ENCODE peak calls at places on chromosomes 3 and 15, in four cellular contexts. X, Z, H and L are unnamed samples.

GRCh38 chr15:71957026-71957425 is 146.7 kb downstream of the NR2E3 start:
- DNase-seq in X (no peak), Z (no peak), H (peak), L (no peak)

GRCh38 chr3:182912476-182912875 is 67.9 kb downstream of the DCUN1D1 start:
- DNase-seq in X (no peak), Z (no peak), H (no peak), L (no peak)

GRCh38 chr15:92749172-92749571 is 93.6 kb upstream of the FAM174B start:
- DNase-seq in X (no peak), Z (no peak), H (no peak), L (no peak)

GRCh38 chr3:111808439-111808838 is 50.6 kb upstream of the PHLDB2 start:
- DNase-seq in X (no peak), Z (peak), H (peak), L (no peak)

GRCh38 chr3:164903820-164904451 is 174.4 kb downstream of the SI start:
- DNase-seq in X (no peak), Z (no peak), H (no peak), L (no peak)

GRCh38 chr3:113773381-113773780 is 26.5 kb downstream of the ATP6V1A start:
- DNase-seq in X (no peak), Z (peak), H (peak), L (peak)

GRCh38 chr3:160830792-160831191 is 74.8 kb downstream of the PPM1L start:
- DNase-seq in X (no peak), Z (peak), H (no peak), L (no peak)

GRCh38 chr3:86388848-86389247 is 602.1 kb downstream of the VGLL3 start:
- DNase-seq in X (no peak), Z (no peak), H (no peak), L (no peak)

GRCh38 chr3:126531051-126531330 is 7.0 kb downstream of the CHST13 start:
- DNase-seq in X (no peak), Z (no peak), H (no peak), L (no peak)

GRCh38 chr15:54640874-54641273 is 555.9 kb downstream of the RSL24D1 start:
- DNase-seq in X (no peak), Z (no peak), H (no peak), L (no peak)

GRCh38 chr15:25178835-25179672 is 224.3 kb downstream of the SNRPN start:
- DNase-seq in X (no peak), Z (no peak), H (no peak), L (no peak)

GRCh38 chr15:79089890-79090486 is 592 bp downstream of the RASGRF1 start:
- DNase-seq in X (peak), Z (no peak), H (no peak), L (peak)

GRCh38 chr3:19937459-19938362 is 3.7 kb upstream of the EFHB start:
- DNase-seq in X (no peak), Z (peak), H (peak), L (peak)

GRCh38 chr3:8387591-8387990 is 114.0 kb upstream of the LMCD1 start:
- DNase-seq in X (no peak), Z (no peak), H (no peak), L (no peak)

GRCh38 chr3:124520970-124521369 is 209.3 kb upstream of the UMPS start:
- DNase-seq in X (no peak), Z (no peak), H (peak), L (no peak)

GRCh38 chr3:59872121-59872520 is 822.3 kb upstream of the CFAP20DC start:
- DNase-seq in X (no peak), Z (no peak), H (no peak), L (no peak)

GRCh38 chr3:59866076-59866475 is 816.3 kb upstream of the CFAP20DC start:
- DNase-seq in X (no peak), Z (no peak), H (no peak), L (no peak)

GRCh38 chr3:59862686-59863085 is 812.9 kb upstream of the CFAP20DC start:
- DNase-seq in X (no peak), Z (peak), H (peak), L (peak)

DNA sequence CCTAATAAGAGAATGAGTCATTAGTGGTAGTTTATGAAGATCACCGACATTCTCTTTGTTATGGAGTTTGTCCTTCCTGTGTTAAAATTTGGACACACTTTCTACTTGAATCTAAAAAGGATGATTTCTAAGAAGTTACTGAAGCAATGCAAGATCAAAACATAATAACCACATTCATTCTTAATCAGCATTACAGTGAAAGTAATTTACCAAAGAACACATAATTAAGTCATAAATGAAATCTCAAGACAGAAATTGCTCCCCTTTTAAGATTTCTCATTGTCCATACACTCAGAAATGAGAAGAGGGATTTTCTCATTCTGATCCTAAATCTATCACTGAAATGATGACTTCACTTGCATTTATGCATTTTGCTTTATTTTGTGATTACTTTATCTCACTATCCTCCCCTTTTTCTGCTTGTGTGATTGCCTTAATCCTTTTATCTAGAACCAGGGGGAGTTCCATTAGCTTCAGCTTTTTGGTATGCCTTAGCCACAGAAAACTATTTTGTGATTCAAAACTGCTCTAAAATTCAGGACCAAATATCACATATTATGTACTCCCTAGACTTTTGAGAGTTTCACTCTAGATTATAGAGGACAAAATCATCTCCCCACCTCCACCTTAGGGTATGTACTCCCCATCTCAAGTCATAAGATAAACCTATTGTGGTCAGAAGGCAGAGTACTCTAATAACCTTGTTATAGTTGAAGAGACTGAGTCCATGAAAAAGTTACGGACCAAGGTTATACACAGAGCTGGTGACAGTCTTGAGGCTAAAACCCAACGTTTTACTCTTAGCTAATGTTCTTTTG is 817.6 kb upstream of the CFAP20DC start:
- DNase-seq in X (no peak), Z (no peak), H (no peak), L (no peak)
- H3K4me3 ChIP-seq in X (no peak), Z (no peak), H (no peak), L (no peak)

DNA sequence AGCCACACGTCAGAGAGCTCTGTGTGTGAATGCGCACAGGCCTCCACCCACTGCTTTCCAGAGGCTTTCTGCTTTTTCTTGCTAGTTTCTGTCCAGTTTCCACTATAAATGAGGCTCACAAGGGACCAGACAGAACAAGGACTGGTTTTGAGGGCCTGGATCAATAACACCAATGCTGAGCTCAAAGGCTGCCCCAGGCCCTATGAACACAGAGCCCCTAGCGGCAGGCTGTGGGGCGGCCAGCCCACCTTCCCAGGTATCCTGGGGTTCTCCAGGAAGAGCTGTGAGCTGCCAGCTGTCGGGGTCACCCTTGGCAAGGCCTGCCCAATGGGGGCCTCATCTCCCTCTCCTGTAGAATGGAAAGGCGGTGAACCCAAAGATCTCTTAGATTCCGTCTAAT is 2.2 kb upstream of the ITIH3 start:
- DNase-seq in X (peak), Z (no peak), H (no peak), L (no peak)
- TF ChIP-seq CTCF in X (peak), Z (no peak), H (no peak), L (peak)

GRCh38 chr3:66501483-66502266 is 853 bp upstream of the LRIG1 start:
- DNase-seq in X (no peak), Z (no peak), H (no peak), L (no peak)
- H3K4me3 ChIP-seq in X (peak), Z (peak), H (peak), L (peak)

GRCh38 chr3:120838441-120839091 is 69.4 kb upstream of the STXBP5L start:
- DNase-seq in X (no peak), Z (no peak), H (no peak), L (no peak)
- TF ChIP-seq CTCF in X (no peak), Z (no peak), H (no peak), L (no peak)

GRCh38 chr3:185647134-185647879 is 61.2 kb downstream of the SENP2 start:
- DNase-seq in X (no peak), Z (no peak), H (no peak), L (peak)
- H3K4me3 ChIP-seq in X (no peak), Z (no peak), H (no peak), L (no peak)

GRCh38 chr15:22227961-22228762 is 147.8 kb downstream of the OR4M2 start:
- DNase-seq in X (no peak), Z (no peak), H (no peak), L (no peak)
- TF ChIP-seq CTCF in X (no peak), Z (no peak), H (no peak), L (no peak)

GRCh38 chr3:88031543-88032148 is 27.2 kb downstream of the CGGBP1 start:
- DNase-seq in X (no peak), Z (peak), H (peak), L (peak)
- H3K4me3 ChIP-seq in X (no peak), Z (peak), H (peak), L (peak)

DNA sequence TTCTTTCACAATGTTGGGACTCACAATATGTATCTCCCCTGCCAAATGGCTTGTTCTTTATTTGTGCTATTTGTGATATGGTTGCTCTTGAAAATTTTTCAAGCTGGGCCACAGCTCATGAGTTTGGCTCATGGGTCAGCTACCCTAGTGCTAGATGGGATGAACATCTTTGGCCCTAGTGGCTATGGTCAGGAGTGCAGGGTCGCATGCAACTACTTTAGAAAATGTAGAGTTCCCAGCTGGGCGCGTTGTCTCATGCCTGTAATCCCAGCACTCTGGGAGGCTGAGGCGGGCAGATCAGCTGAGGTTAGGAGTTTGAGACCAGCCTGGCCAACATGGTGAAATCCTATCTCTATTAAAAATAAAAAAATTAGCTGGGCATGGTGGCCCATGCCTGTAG is 55.8 kb downstream of the POLR2M start:
- DNase-seq in X (no peak), Z (no peak), H (no peak), L (no peak)
- TF ChIP-seq CTCF in X (no peak), Z (peak), H (no peak), L (peak)

GRCh38 chr3:179671709-179672337 is 19.0 kb downstream of the USP13 start:
- DNase-seq in X (no peak), Z (peak), H (peak), L (peak)
- H3K4me3 ChIP-seq in X (no peak), Z (no peak), H (no peak), L (no peak)

GRCh38 chr3:177561365-177561764 is 364.1 kb upstream of the TBL1XR1 start:
- DNase-seq in X (no peak), Z (no peak), H (no peak), L (no peak)
- TF ChIP-seq CTCF in X (no peak), Z (no peak), H (no peak), L (no peak)